ENCODE peak calls at places on chromosomes 3 and 15, in four cellular contexts. Q, R, U and I are unnamed samples.
A peak's percentile ranks its signal among the peaks of the same experiment; 100 is the strongest.

GRCh38 chr15:34820110-34820509 is 24.8 kb upstream of the ACTC1 start:
- DNase-seq in Q (no peak), R (no peak), U (no peak), I (no peak)

GRCh38 chr3:66303556-66303955 is 82.8 kb downstream of the SLC25A26 start:
- DNase-seq in Q (no peak), R (no peak), U (no peak), I (no peak)

GRCh38 chr3:48215876-48216275 is 7.4 kb upstream of the CAMP start:
- DNase-seq in Q (no peak), R (no peak), U (no peak), I (no peak)

GRCh38 chr3:126524429-126524988 is 554 bp downstream of the CHST13 start:
- DNase-seq in Q (no peak), R (no peak), U (no peak), I (peak; percentile 74)

GRCh38 chr15:43383070-43383469 is 12.2 kb downstream of the TUBGCP4 start:
- DNase-seq in Q (no peak), R (no peak), U (no peak), I (no peak)

GRCh38 chr3:184129012-184129411 is 6.1 kb upstream of the EIF2B5 start:
- DNase-seq in Q (peak; percentile 32), R (peak; percentile 72), U (peak; percentile 40), I (peak; percentile 54)

GRCh38 chr15:85500729-85501128 is 120.3 kb downstream of the AKAP13 start:
- DNase-seq in Q (no peak), R (peak; percentile 73), U (no peak), I (no peak)

GRCh38 chr15:62188744-62189143 is 23.7 kb upstream of the C2CD4B start:
- DNase-seq in Q (no peak), R (no peak), U (no peak), I (no peak)

GRCh38 chr3:123719785-123720531 is 135.1 kb upstream of the HACD2 start:
- DNase-seq in Q (no peak), R (no peak), U (no peak), I (no peak)

GRCh38 chr3:185460719-185461350 is 38.0 kb downstream of the TMEM41A start:
- DNase-seq in Q (peak; percentile 11), R (no peak), U (no peak), I (peak; percentile 19)

GRCh38 chr15:67943961-67944674 is 104.3 kb upstream of the RNU6-1 start:
- DNase-seq in Q (no peak), R (no peak), U (no peak), I (no peak)

GRCh38 chr3:181718416-181718815 is 6.7 kb downstream of the SOX2 start:
- DNase-seq in Q (no peak), R (no peak), U (no peak), I (no peak)

GRCh38 chr15:99424978-99425665 is 140.7 kb upstream of the MEF2A start:
- DNase-seq in Q (peak; percentile 95), R (no peak), U (no peak), I (peak; percentile 84)

GRCh38 chr15:52115598-52116427 is 3.2 kb upstream of the BCL2L10 start:
- DNase-seq in Q (no peak), R (no peak), U (no peak), I (peak; percentile 79)

GRCh38 chr15:20352241-20353200 is 189.1 kb downstream of the GOLGA6L6 start:
- DNase-seq in Q (no peak), R (no peak), U (no peak), I (no peak)

GRCh38 chr3:179702271-179702947 is 49.6 kb downstream of the USP13 start:
- DNase-seq in Q (no peak), R (no peak), U (no peak), I (no peak)

GRCh38 chr3:150251654-150252053 is 156.4 kb upstream of the TSC22D2 start:
- DNase-seq in Q (peak; percentile 67), R (no peak), U (no peak), I (no peak)

GRCh38 chr3:185215873-185216586 is 37.8 kb downstream of the EHHADH start:
- DNase-seq in Q (peak; percentile 14), R (no peak), U (no peak), I (peak; percentile 16)

GRCh38 chr3:127708837-127709236 is 36.1 kb downstream of the ABTB1 start:
- DNase-seq in Q (no peak), R (no peak), U (no peak), I (no peak)

GRCh38 chr3:169551646-169552045 is 111.9 kb downstream of the MECOM start:
- DNase-seq in Q (no peak), R (no peak), U (no peak), I (no peak)

GRCh38 chr3:190265126-190265525 is 57.1 kb downstream of the CLDN1 start:
- DNase-seq in Q (peak; percentile 54), R (no peak), U (no peak), I (no peak)

GRCh38 chr15:101255615-101256350 is 3.9 kb upstream of the CHSY1 start:
- DNase-seq in Q (no peak), R (peak; percentile 64), U (no peak), I (no peak)

GRCh38 chr3:42507751-42508335 is 5.4 kb downstream of the VIPR1 start:
- DNase-seq in Q (no peak), R (no peak), U (no peak), I (no peak)

GRCh38 chr3:101784850-101785613 is 6.0 kb downstream of the NXPE3 start:
- DNase-seq in Q (no peak), R (no peak), U (no peak), I (peak; percentile 52)

GRCh38 chr3:63791974-63792373 is 27.1 kb upstream of the C3orf49 start:
- DNase-seq in Q (peak; percentile 35), R (peak; percentile 35), U (no peak), I (peak; percentile 25)

GRCh38 chr3:113166719-113167492 is 44.5 kb upstream of the BOC start:
- DNase-seq in Q (peak; percentile 34), R (peak; percentile 55), U (peak; percentile 53), I (no peak)

GRCh38 chr3:22885039-22885438 is 318.1 kb upstream of the UBE2E2 start:
- DNase-seq in Q (no peak), R (no peak), U (no peak), I (no peak)

GRCh38 chr15:98421419-98422085 is 226.8 kb upstream of the IGF1R start:
- DNase-seq in Q (peak; percentile 24), R (peak; percentile 90), U (peak; percentile 94), I (peak; percentile 70)

GRCh38 chr3:184832903-184833302 is 20.9 kb downstream of the VPS8 start:
- DNase-seq in Q (no peak), R (no peak), U (no peak), I (no peak)

GRCh38 chr3:11907667-11908660 is 61.3 kb upstream of the TAMM41 start:
- DNase-seq in Q (no peak), R (no peak), U (peak; percentile 35), I (peak; percentile 15)

GRCh38 chr3:138197058-138197457 is 10.0 kb downstream of the ARMC8 start:
- DNase-seq in Q (peak; percentile 21), R (peak; percentile 44), U (peak; percentile 48), I (peak; percentile 59)

GRCh38 chr3:184687363-184688049 is 24.4 kb downstream of the MAGEF1 start:
- DNase-seq in Q (no peak), R (no peak), U (peak; percentile 47), I (peak; percentile 83)

GRCh38 chr3:158369279-158369678 is 201.7 kb upstream of the MLF1 start:
- DNase-seq in Q (no peak), R (no peak), U (no peak), I (no peak)

GRCh38 chr3:46619845-46620778 is 7.8 kb downstream of the FAM240A start:
- DNase-seq in Q (no peak), R (no peak), U (no peak), I (no peak)

GRCh38 chr3:185250247-185250646 is 3.6 kb downstream of the EHHADH start:
- DNase-seq in Q (no peak), R (no peak), U (no peak), I (no peak)

GRCh38 chr3:123036352-123037014 is 8.9 kb upstream of the SEMA5B start:
- DNase-seq in Q (peak; percentile 75), R (no peak), U (no peak), I (peak; percentile 63)

GRCh38 chr3:29239377-29239776 is 41.5 kb upstream of the RBMS3 start:
- DNase-seq in Q (no peak), R (no peak), U (no peak), I (no peak)

GRCh38 chr3:48440590-48440958 is 517 bp downstream of the TMA7 start:
- DNase-seq in Q (no peak), R (peak; percentile 39), U (peak; percentile 38), I (no peak)

DNA sequence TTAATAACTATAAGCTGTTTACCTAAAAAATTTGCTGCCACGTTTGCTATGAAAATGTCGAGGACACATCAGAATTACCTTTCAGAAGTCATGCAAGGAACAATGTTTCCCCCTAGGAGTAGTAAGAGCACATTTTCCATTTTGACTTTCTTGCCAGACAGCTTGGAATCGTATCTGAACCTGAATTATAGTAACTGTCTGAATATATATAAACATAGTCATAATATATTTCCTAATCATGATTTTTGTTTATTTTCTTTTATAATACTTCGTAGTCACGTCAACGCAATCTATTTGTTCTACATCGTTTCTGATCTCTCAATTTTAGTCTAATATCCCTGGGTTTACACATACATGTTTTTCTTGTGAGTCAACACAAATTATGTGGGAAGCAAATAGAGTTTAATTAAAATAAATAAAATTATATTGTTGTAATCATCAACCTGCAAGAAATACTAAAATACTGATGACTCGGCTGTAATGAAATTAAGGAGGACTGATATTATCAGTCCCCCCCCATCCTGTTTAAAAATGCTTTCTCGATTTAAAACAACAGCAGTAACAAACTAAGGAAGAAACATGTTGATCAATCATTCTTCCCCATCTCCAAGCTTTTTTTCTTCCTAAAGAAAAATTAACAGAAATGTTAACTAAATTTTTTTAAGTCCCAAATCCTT is 78.4 kb downstream of the MME start:
- DNase-seq in Q (no peak), R (no peak), U (no peak), I (no peak)
- TF ChIP-seq CTCF in Q (no peak), R (no peak), U (no peak), I (no peak)

DNA sequence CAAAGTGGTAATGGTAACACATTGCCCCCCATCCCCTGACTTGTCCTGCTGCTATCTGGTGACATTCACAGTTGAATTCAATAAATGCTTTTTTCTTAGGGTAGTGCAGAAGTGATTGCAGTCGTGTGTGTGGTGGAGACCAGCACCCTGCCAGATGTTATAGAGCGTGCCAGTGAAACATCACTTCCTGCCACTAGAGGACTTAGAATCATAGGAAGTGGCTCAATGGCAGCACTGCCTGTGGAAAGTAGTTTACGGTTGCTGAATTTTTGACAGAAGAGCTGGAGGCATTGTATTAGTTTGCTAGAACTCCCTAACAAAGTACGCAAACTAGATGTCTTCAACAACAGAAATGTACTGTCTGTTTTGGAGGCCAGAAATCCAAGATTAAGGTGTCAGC is 37.4 kb upstream of the P2RY12 start:
- DNase-seq in Q (no peak), R (no peak), U (no peak), I (peak; percentile 42)
- TF ChIP-seq CTCF in Q (no peak), R (peak; percentile 21), U (no peak), I (peak; percentile 28)

DNA sequence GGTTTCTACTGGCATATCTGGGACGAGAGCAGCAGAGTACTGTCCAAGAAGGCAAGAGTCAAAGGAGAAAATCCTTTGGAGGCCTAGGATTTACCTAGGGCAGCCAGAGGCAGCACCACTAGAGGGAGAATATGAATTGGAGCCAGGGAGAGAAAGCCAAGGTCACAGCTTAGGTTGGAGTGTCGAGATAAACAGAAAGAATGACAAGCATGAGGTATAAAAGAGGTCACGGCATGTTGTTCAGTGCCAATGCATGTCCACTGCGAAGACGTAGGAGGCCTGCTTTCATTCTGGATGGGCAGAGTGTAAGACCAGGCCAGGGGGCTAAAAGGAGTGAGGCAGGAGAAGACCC is 47.2 kb downstream of the THBS1 start:
- DNase-seq in Q (no peak), R (no peak), U (no peak), I (no peak)
- TF ChIP-seq CTCF in Q (peak; percentile 28), R (no peak), U (no peak), I (no peak)

GRCh38 chr15:88624156-88624970 is 3.2 kb downstream of the AEN start:
- DNase-seq in Q (no peak), R (peak; percentile 49), U (no peak), I (peak; percentile 36)
- TF ChIP-seq CTCF in Q (no peak), R (peak; percentile 48), U (peak; percentile 48), I (peak; percentile 15)